ENCODE peak calls at places on chromosomes 13 and 19, in nine cellular contexts. E, G, V, O, F, H, Q, N and S are unnamed samples.

GRCh38 chr19:33298146-33298911 is 4.0 kb downstream of the CEBPA start:
- DNase-seq in E (no peak), G (peak), V (peak), O (no peak), F (peak), H (peak), Q (no peak), N (no peak), S (no peak)

GRCh38 chr19:32416749-32417469 is 11.3 kb downstream of the DPY19L3 start:
- DNase-seq in E (no peak), G (no peak), V (no peak), O (no peak), F (no peak), H (no peak), Q (no peak), N (no peak), S (no peak)

GRCh38 chr19:46356670-46357055 is 9.8 kb downstream of the PPP5C start:
- DNase-seq in E (no peak), G (no peak), V (no peak), O (no peak), F (no peak), H (no peak), Q (no peak), N (no peak), S (no peak)

GRCh38 chr13:30196025-30196424 is 111.3 kb downstream of the KATNAL1 start:
- DNase-seq in E (no peak), G (no peak), V (no peak), O (peak), F (no peak), H (no peak), Q (no peak), N (no peak), S (no peak)

GRCh38 chr19:33698576-33699435 is 77.1 kb downstream of the CHST8 start:
- DNase-seq in E (no peak), G (no peak), V (no peak), O (no peak), F (no peak), H (no peak), Q (no peak), N (no peak), S (no peak)

GRCh38 chr19:17322854-17323253 is 11.8 kb downstream of the ANO8 start:
- DNase-seq in E (no peak), G (no peak), V (no peak), O (no peak), F (no peak), H (no peak), Q (no peak), N (no peak), S (peak)

GRCh38 chr19:38736036-38736412 is 8.2 kb downstream of the CAPN12 start:
- DNase-seq in E (peak), G (peak), V (no peak), O (peak), F (peak), H (no peak), Q (peak), N (peak), S (no peak)

GRCh38 chr19:8397746-8398721 is 7.9 kb downstream of the RAB11B start:
- DNase-seq in E (no peak), G (no peak), V (no peak), O (no peak), F (no peak), H (no peak), Q (no peak), N (no peak), S (no peak)

GRCh38 chr19:21569497-21569870 is 64.1 kb downstream of the ZNF429 start:
- DNase-seq in E (no peak), G (no peak), V (no peak), O (no peak), F (peak), H (peak), Q (peak), N (no peak), S (no peak)

GRCh38 chr13:94154362-94154761 is 325.1 kb downstream of the DCT start:
- DNase-seq in E (no peak), G (peak), V (peak), O (peak), F (peak), H (no peak), Q (no peak), N (peak), S (no peak)

GRCh38 chr19:511101-511841 is 4.0 kb downstream of the TPGS1 start:
- DNase-seq in E (no peak), G (no peak), V (peak), O (peak), F (no peak), H (no peak), Q (peak), N (no peak), S (no peak)

GRCh38 chr13:34145061-34145460 is 327.1 kb downstream of the RFC3 start:
- DNase-seq in E (no peak), G (no peak), V (no peak), O (no peak), F (no peak), H (no peak), Q (no peak), N (no peak), S (no peak)

GRCh38 chr19:34990578-34991192 is 9.4 kb upstream of the GRAMD1A start:
- DNase-seq in E (no peak), G (no peak), V (no peak), O (no peak), F (no peak), H (no peak), Q (no peak), N (no peak), S (no peak)
- H3K27ac ChIP-seq in E (no peak), G (no peak), V (no peak), O (no peak), F (no peak), H (no peak), Q (no peak), N (no peak), S (no peak)

GRCh38 chr19:14411161-14411560 is 8.0 kb downstream of the DDX39A start:
- DNase-seq in E (no peak), G (no peak), V (no peak), O (no peak), F (no peak), H (no peak), Q (no peak), N (no peak), S (no peak)

GRCh38 chr19:14416743-14417214 is 2.4 kb downstream of the DDX39A start:
- DNase-seq in E (no peak), G (no peak), V (no peak), O (no peak), F (no peak), H (no peak), Q (no peak), N (no peak), S (no peak)

GRCh38 chr19:14412436-14413071 is 6.6 kb downstream of the DDX39A start:
- DNase-seq in E (no peak), G (no peak), V (no peak), O (no peak), F (no peak), H (no peak), Q (no peak), N (no peak), S (no peak)

GRCh38 chr19:14413355-14413754 is 5.8 kb downstream of the DDX39A start:
- DNase-seq in E (no peak), G (no peak), V (no peak), O (no peak), F (no peak), H (no peak), Q (no peak), N (no peak), S (no peak)

DNA sequence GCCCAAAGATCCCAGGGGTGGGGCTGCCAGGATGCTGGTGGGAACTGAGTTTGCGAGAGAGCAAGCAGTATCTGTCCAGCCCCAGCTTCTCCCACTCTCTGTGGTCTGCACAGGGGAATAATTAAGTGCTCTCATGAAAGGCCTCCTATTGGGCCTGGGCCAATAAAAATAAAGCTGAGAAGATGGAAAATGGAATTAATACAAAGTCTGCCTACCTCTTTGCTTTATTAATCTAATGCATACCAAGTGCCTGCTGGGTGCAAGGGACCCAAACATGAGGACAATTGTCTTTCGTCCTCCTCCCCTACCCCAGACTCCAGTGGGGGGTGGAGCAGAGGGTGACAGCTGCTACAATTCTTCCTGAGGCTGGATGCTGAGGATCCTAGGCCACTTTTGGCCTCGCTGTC is 5.4 kb downstream of the DDX39A start:
- DNase-seq in E (no peak), G (no peak), V (no peak), O (no peak), F (no peak), H (no peak), Q (no peak), N (no peak), S (no peak)
- H3K27ac ChIP-seq in E (no peak), G (no peak), V (no peak), O (no peak), F (no peak), H (no peak), Q (no peak), N (no peak), S (no peak)

DNA sequence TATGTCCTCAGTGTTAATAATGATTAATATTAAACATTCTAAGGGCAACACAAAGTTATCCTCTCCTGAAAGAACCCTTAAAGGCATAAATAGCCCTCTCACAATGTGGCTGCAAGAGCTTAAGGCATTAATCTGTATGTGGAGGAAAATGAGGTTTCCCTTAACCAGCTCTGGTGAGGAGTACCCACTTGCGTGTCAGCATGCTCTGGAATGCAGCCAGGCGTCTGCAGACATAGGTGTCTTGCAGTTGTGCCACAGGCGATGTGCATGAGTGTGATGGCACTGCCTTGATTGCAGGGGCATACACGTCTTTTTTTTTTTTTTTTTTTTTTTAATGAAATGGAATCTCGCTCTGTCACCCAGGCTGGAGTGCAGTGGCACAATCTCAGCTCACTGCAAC is 91.9 kb downstream of the RAB20 start:
- DNase-seq in E (no peak), G (no peak), V (no peak), O (no peak), F (no peak), H (no peak), Q (no peak), N (no peak), S (no peak)
- H3K27ac ChIP-seq in E (no peak), G (no peak), V (no peak), O (no peak), F (no peak), H (no peak), Q (no peak), N (no peak), S (no peak)

DNA sequence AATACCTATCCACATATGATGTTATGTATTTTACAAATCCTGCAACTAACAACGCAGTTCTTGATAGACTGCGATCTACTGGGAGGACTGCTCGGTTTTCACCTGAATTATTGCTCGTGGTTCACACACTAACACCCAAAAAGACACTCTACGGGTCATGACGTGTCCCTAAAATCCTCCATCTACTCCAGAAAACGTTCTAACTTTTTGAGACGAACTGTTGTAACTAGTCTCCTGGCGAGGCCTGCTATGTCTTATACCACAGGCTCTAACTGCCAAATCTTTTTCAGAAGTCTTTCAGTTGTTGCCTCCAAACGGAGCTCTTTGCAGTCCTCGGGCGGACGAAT is 108.2 kb downstream of the KCNRG start:
- DNase-seq in E (no peak), G (no peak), V (no peak), O (no peak), F (no peak), H (no peak), Q (no peak), N (no peak), S (no peak)
- H3K27ac ChIP-seq in E (peak), G (peak), V (peak), O (peak), F (peak), H (peak), Q (peak), N (peak), S (peak)

DNA sequence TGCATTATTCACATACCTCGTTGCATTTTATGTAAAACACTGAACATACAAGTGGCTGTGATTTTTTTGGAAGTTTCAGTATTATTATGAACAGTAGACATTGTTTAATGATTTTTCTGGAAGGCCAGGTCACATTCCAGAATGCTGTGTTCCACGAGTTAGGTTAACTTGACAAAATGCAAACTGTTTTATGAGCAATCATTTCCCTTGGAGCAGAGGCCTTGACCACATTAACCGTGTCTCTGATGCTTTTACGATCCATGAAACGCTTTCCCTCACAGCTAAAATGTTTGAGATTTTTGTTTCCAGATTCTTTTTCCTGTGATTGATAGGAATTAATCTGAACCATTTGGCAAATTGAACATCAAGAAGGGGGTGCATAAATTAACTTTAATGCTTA is 57.8 kb downstream of the MBNL2 start:
- DNase-seq in E (no peak), G (no peak), V (no peak), O (no peak), F (no peak), H (no peak), Q (no peak), N (no peak), S (no peak)
- H3K27ac ChIP-seq in E (peak), G (peak), V (peak), O (peak), F (peak), H (peak), Q (no peak), N (no peak), S (peak)

GRCh38 chr13:100175078-100175802 is 86.3 kb downstream of the PCCA start:
- DNase-seq in E (no peak), G (no peak), V (no peak), O (no peak), F (no peak), H (no peak), Q (no peak), N (no peak), S (no peak)
- H3K27ac ChIP-seq in E (no peak), G (no peak), V (no peak), O (no peak), F (no peak), H (no peak), Q (no peak), N (no peak), S (no peak)

GRCh38 chr19:40806385-40807146 is 7.6 kb downstream of the EGLN2 start:
- DNase-seq in E (peak), G (peak), V (peak), O (peak), F (peak), H (no peak), Q (peak), N (peak), S (peak)
- H3K27ac ChIP-seq in E (no peak), G (peak), V (peak), O (peak), F (peak), H (no peak), Q (peak), N (peak), S (peak)

DNA sequence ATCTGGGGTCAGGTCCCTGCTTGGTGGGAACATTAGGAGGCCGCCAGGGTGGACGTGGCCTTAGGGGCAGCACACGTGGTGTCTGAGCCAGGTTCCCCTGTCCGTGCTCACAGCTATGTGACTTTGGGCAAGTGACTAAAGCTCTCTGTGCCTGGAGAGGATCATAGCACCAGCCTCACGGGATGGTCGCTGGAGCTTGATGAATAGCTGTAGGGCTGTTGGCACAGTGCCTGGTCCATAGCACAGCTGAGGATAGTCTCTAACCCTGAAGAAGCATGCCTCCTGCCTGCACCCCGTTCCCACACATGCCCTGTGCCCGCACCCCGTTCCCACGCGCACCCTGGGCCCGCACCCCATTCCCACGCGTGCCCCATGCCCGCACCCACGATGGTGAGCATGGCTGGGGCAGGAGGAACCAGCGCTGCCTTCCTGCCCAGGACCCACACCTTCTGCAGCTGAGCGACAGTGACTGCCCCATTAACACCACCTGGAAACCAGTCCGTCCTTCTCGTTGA is 63.7 kb upstream of the F7 start:
- DNase-seq in E (no peak), G (no peak), V (no peak), O (no peak), F (no peak), H (no peak), Q (no peak), N (no peak), S (no peak)
- H3K27ac ChIP-seq in E (no peak), G (no peak), V (no peak), O (no peak), F (no peak), H (no peak), Q (no peak), N (no peak), S (peak)

DNA sequence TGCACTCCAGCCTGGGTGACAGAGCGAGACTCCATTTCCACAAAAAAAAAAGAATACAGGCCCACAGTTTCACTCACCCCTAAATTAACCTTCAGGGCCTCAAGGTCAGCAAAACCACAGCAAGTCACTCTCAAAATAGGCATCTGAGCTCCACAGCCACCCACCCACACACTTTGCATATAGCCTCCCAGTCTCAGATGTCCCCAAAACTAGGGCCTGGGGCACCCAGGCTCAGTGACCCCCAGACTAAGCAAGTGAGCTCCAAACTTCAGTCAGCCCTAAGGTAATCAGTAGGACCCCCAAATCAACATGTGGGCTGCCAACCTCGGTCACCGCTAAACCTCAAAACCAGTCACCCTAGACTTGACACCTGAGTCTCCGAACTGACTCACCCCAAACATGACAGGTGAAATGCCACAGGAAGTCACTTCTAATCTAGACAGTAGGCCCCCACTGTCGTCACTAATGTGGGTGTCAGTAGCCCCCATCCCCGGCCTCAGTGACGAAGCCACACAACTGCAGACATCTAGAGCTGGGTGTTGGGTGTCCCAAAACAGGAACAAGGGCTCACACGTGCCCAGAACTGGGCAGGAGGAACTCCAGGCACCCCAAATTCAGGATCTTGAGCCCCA is 13.9 kb downstream of the RABAC1 start:
- DNase-seq in E (no peak), G (peak), V (no peak), O (peak), F (peak), H (no peak), Q (peak), N (no peak), S (no peak)
- H3K27ac ChIP-seq in E (no peak), G (no peak), V (no peak), O (no peak), F (no peak), H (no peak), Q (peak), N (no peak), S (no peak)

GRCh38 chr19:4130635-4131438 is 6.9 kb upstream of the MAP2K2 start:
- DNase-seq in E (peak), G (no peak), V (peak), O (no peak), F (no peak), H (peak), Q (no peak), N (no peak), S (no peak)
- H3K27ac ChIP-seq in E (peak), G (no peak), V (peak), O (no peak), F (no peak), H (peak), Q (no peak), N (no peak), S (no peak)